ENCODE peak calls at places on chromosomes 5 and 9, in ten cellular contexts. One of them, this sample, is unnamed.

GRCh38 chr9:93684161-93684765 is 107.9 kb downstream of the PHF2 start:
- DNase-seq in MCF 10A: no peak
- DNase-seq in GM19239: no peak
- DNase-seq in foreskin fibroblast: no peak
- DNase-seq in stimulated activated CD4-positive, alpha-beta T cell treated with anti-CD3 and anti-CD28 coated beads, Interleukin-12 subunit alpha, Interleukin-12 subunit beta, amount 100 ng/mL, for 4 hours: no peak
- DNase-seq in NCI-H446: no peak
- DNase-seq in substantia nigra: no peak
- DNase-seq in GM12865: no peak
- DNase-seq in non-pigmented ciliary epithelial cell: no peak
- DNase-seq in NCI-H1092: no peak
- DNase-seq in this sample: no peak

GRCh38 chr5:172533399-172534228 is 79.3 kb upstream of the SH3PXD2B start:
- DNase-seq in MCF 10A: peak
- DNase-seq in GM19239: no peak
- DNase-seq in foreskin fibroblast: no peak
- DNase-seq in stimulated activated CD4-positive, alpha-beta T cell treated with anti-CD3 and anti-CD28 coated beads, Interleukin-12 subunit alpha, Interleukin-12 subunit beta, amount 100 ng/mL, for 4 hours: no peak
- DNase-seq in NCI-H446: no peak
- DNase-seq in substantia nigra: no peak
- DNase-seq in GM12865: peak
- DNase-seq in non-pigmented ciliary epithelial cell: no peak
- DNase-seq in NCI-H1092: no peak
- DNase-seq in this sample: peak

GRCh38 chr9:2132484-2133082 is 117.4 kb downstream of the SMARCA2 start:
- DNase-seq in MCF 10A: peak
- DNase-seq in GM19239: peak
- DNase-seq in foreskin fibroblast: peak
- DNase-seq in stimulated activated CD4-positive, alpha-beta T cell treated with anti-CD3 and anti-CD28 coated beads, Interleukin-12 subunit alpha, Interleukin-12 subunit beta, amount 100 ng/mL, for 4 hours: no peak
- DNase-seq in NCI-H446: peak
- DNase-seq in substantia nigra: no peak
- DNase-seq in GM12865: no peak
- DNase-seq in non-pigmented ciliary epithelial cell: no peak
- DNase-seq in NCI-H1092: no peak
- DNase-seq in this sample: peak

GRCh38 chr9:4923580-4924544 is 61.2 kb upstream of the JAK2 start:
- DNase-seq in MCF 10A: peak
- DNase-seq in GM19239: peak
- DNase-seq in foreskin fibroblast: no peak
- DNase-seq in stimulated activated CD4-positive, alpha-beta T cell treated with anti-CD3 and anti-CD28 coated beads, Interleukin-12 subunit alpha, Interleukin-12 subunit beta, amount 100 ng/mL, for 4 hours: no peak
- DNase-seq in NCI-H446: no peak
- DNase-seq in substantia nigra: no peak
- DNase-seq in GM12865: peak
- DNase-seq in non-pigmented ciliary epithelial cell: no peak
- DNase-seq in NCI-H1092: no peak
- DNase-seq in this sample: peak

GRCh38 chr5:158736134-158736533 is 363.6 kb downstream of the EBF1 start:
- DNase-seq in MCF 10A: no peak
- DNase-seq in GM19239: no peak
- DNase-seq in foreskin fibroblast: no peak
- DNase-seq in stimulated activated CD4-positive, alpha-beta T cell treated with anti-CD3 and anti-CD28 coated beads, Interleukin-12 subunit alpha, Interleukin-12 subunit beta, amount 100 ng/mL, for 4 hours: no peak
- DNase-seq in NCI-H446: no peak
- DNase-seq in substantia nigra: no peak
- DNase-seq in GM12865: no peak
- DNase-seq in non-pigmented ciliary epithelial cell: no peak
- DNase-seq in NCI-H1092: no peak
- DNase-seq in this sample: no peak

GRCh38 chr5:7017004-7017770 is 304.0 kb downstream of the TENT4A start:
- DNase-seq in MCF 10A: no peak
- DNase-seq in GM19239: no peak
- DNase-seq in foreskin fibroblast: no peak
- DNase-seq in stimulated activated CD4-positive, alpha-beta T cell treated with anti-CD3 and anti-CD28 coated beads, Interleukin-12 subunit alpha, Interleukin-12 subunit beta, amount 100 ng/mL, for 4 hours: no peak
- DNase-seq in NCI-H446: peak
- DNase-seq in substantia nigra: no peak
- DNase-seq in GM12865: no peak
- DNase-seq in non-pigmented ciliary epithelial cell: no peak
- DNase-seq in NCI-H1092: no peak
- DNase-seq in this sample: no peak

GRCh38 chr9:131854334-131854733 is 114.5 kb upstream of the RAPGEF1 start:
- DNase-seq in MCF 10A: no peak
- DNase-seq in GM19239: no peak
- DNase-seq in foreskin fibroblast: no peak
- DNase-seq in stimulated activated CD4-positive, alpha-beta T cell treated with anti-CD3 and anti-CD28 coated beads, Interleukin-12 subunit alpha, Interleukin-12 subunit beta, amount 100 ng/mL, for 4 hours: no peak
- DNase-seq in NCI-H446: no peak
- DNase-seq in substantia nigra: no peak
- DNase-seq in GM12865: no peak
- DNase-seq in non-pigmented ciliary epithelial cell: no peak
- DNase-seq in NCI-H1092: no peak
- DNase-seq in this sample: no peak

GRCh38 chr5:33854733-33855151 is 37.0 kb downstream of the ADAMTS12 start:
- DNase-seq in MCF 10A: no peak
- DNase-seq in GM19239: no peak
- DNase-seq in foreskin fibroblast: peak
- DNase-seq in stimulated activated CD4-positive, alpha-beta T cell treated with anti-CD3 and anti-CD28 coated beads, Interleukin-12 subunit alpha, Interleukin-12 subunit beta, amount 100 ng/mL, for 4 hours: no peak
- DNase-seq in NCI-H446: no peak
- DNase-seq in substantia nigra: no peak
- DNase-seq in GM12865: no peak
- DNase-seq in non-pigmented ciliary epithelial cell: peak
- DNase-seq in NCI-H1092: no peak
- DNase-seq in this sample: no peak

GRCh38 chr9:36980148-36980974 is 53.7 kb downstream of the PAX5 start:
- DNase-seq in MCF 10A: peak
- DNase-seq in GM19239: no peak
- DNase-seq in foreskin fibroblast: no peak
- DNase-seq in stimulated activated CD4-positive, alpha-beta T cell treated with anti-CD3 and anti-CD28 coated beads, Interleukin-12 subunit alpha, Interleukin-12 subunit beta, amount 100 ng/mL, for 4 hours: no peak
- DNase-seq in NCI-H446: peak
- DNase-seq in substantia nigra: no peak
- DNase-seq in GM12865: peak
- DNase-seq in non-pigmented ciliary epithelial cell: no peak
- DNase-seq in NCI-H1092: peak
- DNase-seq in this sample: no peak

GRCh38 chr5:4022991-4023390 is 427.4 kb downstream of the IRX1 start:
- DNase-seq in MCF 10A: no peak
- DNase-seq in GM19239: no peak
- DNase-seq in foreskin fibroblast: no peak
- DNase-seq in stimulated activated CD4-positive, alpha-beta T cell treated with anti-CD3 and anti-CD28 coated beads, Interleukin-12 subunit alpha, Interleukin-12 subunit beta, amount 100 ng/mL, for 4 hours: no peak
- DNase-seq in NCI-H446: no peak
- DNase-seq in substantia nigra: no peak
- DNase-seq in GM12865: no peak
- DNase-seq in non-pigmented ciliary epithelial cell: no peak
- DNase-seq in NCI-H1092: no peak
- DNase-seq in this sample: no peak

GRCh38 chr5:57246426-57246825 is 72.6 kb downstream of the GPBP1 start:
- DNase-seq in MCF 10A: no peak
- DNase-seq in GM19239: no peak
- DNase-seq in foreskin fibroblast: no peak
- DNase-seq in stimulated activated CD4-positive, alpha-beta T cell treated with anti-CD3 and anti-CD28 coated beads, Interleukin-12 subunit alpha, Interleukin-12 subunit beta, amount 100 ng/mL, for 4 hours: no peak
- DNase-seq in NCI-H446: no peak
- DNase-seq in substantia nigra: no peak
- DNase-seq in GM12865: no peak
- DNase-seq in non-pigmented ciliary epithelial cell: no peak
- DNase-seq in NCI-H1092: no peak
- DNase-seq in this sample: no peak

GRCh38 chr5:108003178-108003577 is 332.4 kb upstream of the EFNA5 start:
- DNase-seq in MCF 10A: peak
- DNase-seq in GM19239: no peak
- DNase-seq in foreskin fibroblast: peak
- DNase-seq in stimulated activated CD4-positive, alpha-beta T cell treated with anti-CD3 and anti-CD28 coated beads, Interleukin-12 subunit alpha, Interleukin-12 subunit beta, amount 100 ng/mL, for 4 hours: no peak
- DNase-seq in NCI-H446: no peak
- DNase-seq in substantia nigra: no peak
- DNase-seq in GM12865: peak
- DNase-seq in non-pigmented ciliary epithelial cell: peak
- DNase-seq in NCI-H1092: no peak
- DNase-seq in this sample: peak

GRCh38 chr5:160370713-160371034 is 248 bp upstream of the C1QTNF2 start:
- DNase-seq in MCF 10A: no peak
- DNase-seq in GM19239: no peak
- DNase-seq in foreskin fibroblast: no peak
- DNase-seq in stimulated activated CD4-positive, alpha-beta T cell treated with anti-CD3 and anti-CD28 coated beads, Interleukin-12 subunit alpha, Interleukin-12 subunit beta, amount 100 ng/mL, for 4 hours: no peak
- DNase-seq in NCI-H446: no peak
- DNase-seq in substantia nigra: no peak
- DNase-seq in GM12865: no peak
- DNase-seq in non-pigmented ciliary epithelial cell: no peak
- DNase-seq in NCI-H1092: no peak
- DNase-seq in this sample: no peak

GRCh38 chr5:112636288-112636731 is 101.4 kb upstream of the APC start:
- DNase-seq in MCF 10A: no peak
- DNase-seq in GM19239: no peak
- DNase-seq in foreskin fibroblast: no peak
- DNase-seq in stimulated activated CD4-positive, alpha-beta T cell treated with anti-CD3 and anti-CD28 coated beads, Interleukin-12 subunit alpha, Interleukin-12 subunit beta, amount 100 ng/mL, for 4 hours: no peak
- DNase-seq in NCI-H446: no peak
- DNase-seq in substantia nigra: no peak
- DNase-seq in GM12865: no peak
- DNase-seq in non-pigmented ciliary epithelial cell: no peak
- DNase-seq in NCI-H1092: no peak
- DNase-seq in this sample: no peak

GRCh38 chr5:8907168-8907868 is 638.6 kb downstream of the SEMA5A start:
- DNase-seq in MCF 10A: peak
- DNase-seq in GM19239: no peak
- DNase-seq in foreskin fibroblast: peak
- DNase-seq in stimulated activated CD4-positive, alpha-beta T cell treated with anti-CD3 and anti-CD28 coated beads, Interleukin-12 subunit alpha, Interleukin-12 subunit beta, amount 100 ng/mL, for 4 hours: no peak
- DNase-seq in NCI-H446: no peak
- DNase-seq in substantia nigra: no peak
- DNase-seq in GM12865: no peak
- DNase-seq in non-pigmented ciliary epithelial cell: peak
- DNase-seq in NCI-H1092: no peak
- DNase-seq in this sample: no peak

GRCh38 chr9:87322840-87323635 is 174.6 kb upstream of the DAPK1 start:
- DNase-seq in MCF 10A: peak
- DNase-seq in GM19239: no peak
- DNase-seq in foreskin fibroblast: peak
- DNase-seq in stimulated activated CD4-positive, alpha-beta T cell treated with anti-CD3 and anti-CD28 coated beads, Interleukin-12 subunit alpha, Interleukin-12 subunit beta, amount 100 ng/mL, for 4 hours: no peak
- DNase-seq in NCI-H446: no peak
- DNase-seq in substantia nigra: no peak
- DNase-seq in GM12865: no peak
- DNase-seq in non-pigmented ciliary epithelial cell: no peak
- DNase-seq in NCI-H1092: no peak
- DNase-seq in this sample: no peak

GRCh38 chr9:87529666-87530065 is 32.0 kb downstream of the DAPK1 start:
- DNase-seq in MCF 10A: no peak
- DNase-seq in GM19239: no peak
- DNase-seq in foreskin fibroblast: no peak
- DNase-seq in stimulated activated CD4-positive, alpha-beta T cell treated with anti-CD3 and anti-CD28 coated beads, Interleukin-12 subunit alpha, Interleukin-12 subunit beta, amount 100 ng/mL, for 4 hours: no peak
- DNase-seq in NCI-H446: no peak
- DNase-seq in substantia nigra: no peak
- DNase-seq in GM12865: no peak
- DNase-seq in non-pigmented ciliary epithelial cell: no peak
- DNase-seq in NCI-H1092: no peak
- DNase-seq in this sample: peak

GRCh38 chr5:147751156-147751830 is 31.2 kb downstream of the JAKMIP2 start:
- DNase-seq in MCF 10A: no peak
- DNase-seq in GM19239: no peak
- DNase-seq in foreskin fibroblast: no peak
- DNase-seq in stimulated activated CD4-positive, alpha-beta T cell treated with anti-CD3 and anti-CD28 coated beads, Interleukin-12 subunit alpha, Interleukin-12 subunit beta, amount 100 ng/mL, for 4 hours: no peak
- DNase-seq in NCI-H446: no peak
- DNase-seq in substantia nigra: peak
- DNase-seq in GM12865: no peak
- DNase-seq in non-pigmented ciliary epithelial cell: no peak
- DNase-seq in NCI-H1092: no peak
- DNase-seq in this sample: no peak

GRCh38 chr9:18791074-18791473 is 241.9 kb downstream of the SAXO1 start:
- DNase-seq in MCF 10A: peak
- DNase-seq in GM19239: no peak
- DNase-seq in foreskin fibroblast: no peak
- DNase-seq in stimulated activated CD4-positive, alpha-beta T cell treated with anti-CD3 and anti-CD28 coated beads, Interleukin-12 subunit alpha, Interleukin-12 subunit beta, amount 100 ng/mL, for 4 hours: no peak
- DNase-seq in NCI-H446: no peak
- DNase-seq in substantia nigra: no peak
- DNase-seq in GM12865: peak
- DNase-seq in non-pigmented ciliary epithelial cell: no peak
- DNase-seq in NCI-H1092: no peak
- DNase-seq in this sample: peak

GRCh38 chr9:14424323-14424722 is 110.4 kb upstream of the NFIB start:
- DNase-seq in MCF 10A: no peak
- DNase-seq in GM19239: no peak
- DNase-seq in foreskin fibroblast: no peak
- DNase-seq in stimulated activated CD4-positive, alpha-beta T cell treated with anti-CD3 and anti-CD28 coated beads, Interleukin-12 subunit alpha, Interleukin-12 subunit beta, amount 100 ng/mL, for 4 hours: no peak
- DNase-seq in NCI-H446: no peak
- DNase-seq in substantia nigra: no peak
- DNase-seq in GM12865: no peak
- DNase-seq in non-pigmented ciliary epithelial cell: no peak
- DNase-seq in NCI-H1092: no peak
- DNase-seq in this sample: no peak

GRCh38 chr9:123448247-123448646 is 92.2 kb downstream of the CRB2 start:
- DNase-seq in MCF 10A: no peak
- DNase-seq in GM19239: no peak
- DNase-seq in foreskin fibroblast: no peak
- DNase-seq in stimulated activated CD4-positive, alpha-beta T cell treated with anti-CD3 and anti-CD28 coated beads, Interleukin-12 subunit alpha, Interleukin-12 subunit beta, amount 100 ng/mL, for 4 hours: no peak
- DNase-seq in NCI-H446: no peak
- DNase-seq in substantia nigra: no peak
- DNase-seq in GM12865: no peak
- DNase-seq in non-pigmented ciliary epithelial cell: no peak
- DNase-seq in NCI-H1092: no peak
- DNase-seq in this sample: no peak

GRCh38 chr5:88281322-88281721 is 12.7 kb upstream of the TMEM161B start:
- DNase-seq in MCF 10A: no peak
- DNase-seq in GM19239: no peak
- DNase-seq in foreskin fibroblast: no peak
- DNase-seq in stimulated activated CD4-positive, alpha-beta T cell treated with anti-CD3 and anti-CD28 coated beads, Interleukin-12 subunit alpha, Interleukin-12 subunit beta, amount 100 ng/mL, for 4 hours: no peak
- DNase-seq in NCI-H446: no peak
- DNase-seq in substantia nigra: no peak
- DNase-seq in GM12865: no peak
- DNase-seq in non-pigmented ciliary epithelial cell: no peak
- DNase-seq in NCI-H1092: no peak
- DNase-seq in this sample: no peak

GRCh38 chr9:133768859-133769510 is 30.8 kb upstream of the SARDH start:
- DNase-seq in MCF 10A: no peak
- DNase-seq in GM19239: no peak
- DNase-seq in foreskin fibroblast: no peak
- DNase-seq in stimulated activated CD4-positive, alpha-beta T cell treated with anti-CD3 and anti-CD28 coated beads, Interleukin-12 subunit alpha, Interleukin-12 subunit beta, amount 100 ng/mL, for 4 hours: no peak
- DNase-seq in NCI-H446: no peak
- DNase-seq in substantia nigra: no peak
- DNase-seq in GM12865: no peak
- DNase-seq in non-pigmented ciliary epithelial cell: no peak
- DNase-seq in NCI-H1092: no peak
- DNase-seq in this sample: peak

GRCh38 chr9:33107762-33108161 is 31.3 kb upstream of the SMU1 start:
- DNase-seq in MCF 10A: no peak
- DNase-seq in GM19239: no peak
- DNase-seq in foreskin fibroblast: no peak
- DNase-seq in stimulated activated CD4-positive, alpha-beta T cell treated with anti-CD3 and anti-CD28 coated beads, Interleukin-12 subunit alpha, Interleukin-12 subunit beta, amount 100 ng/mL, for 4 hours: no peak
- DNase-seq in NCI-H446: no peak
- DNase-seq in substantia nigra: no peak
- DNase-seq in GM12865: no peak
- DNase-seq in non-pigmented ciliary epithelial cell: no peak
- DNase-seq in NCI-H1092: no peak
- DNase-seq in this sample: no peak

GRCh38 chr5:120582635-120583034 is 118.5 kb downstream of the PRR16 start:
- DNase-seq in MCF 10A: no peak
- DNase-seq in GM19239: no peak
- DNase-seq in foreskin fibroblast: no peak
- DNase-seq in stimulated activated CD4-positive, alpha-beta T cell treated with anti-CD3 and anti-CD28 coated beads, Interleukin-12 subunit alpha, Interleukin-12 subunit beta, amount 100 ng/mL, for 4 hours: no peak
- DNase-seq in NCI-H446: no peak
- DNase-seq in substantia nigra: no peak
- DNase-seq in GM12865: no peak
- DNase-seq in non-pigmented ciliary epithelial cell: no peak
- DNase-seq in NCI-H1092: no peak
- DNase-seq in this sample: no peak

GRCh38 chr9:134626576-134627416 is 14.8 kb upstream of the COL5A1 start:
- DNase-seq in MCF 10A: peak
- DNase-seq in GM19239: no peak
- DNase-seq in foreskin fibroblast: peak
- DNase-seq in stimulated activated CD4-positive, alpha-beta T cell treated with anti-CD3 and anti-CD28 coated beads, Interleukin-12 subunit alpha, Interleukin-12 subunit beta, amount 100 ng/mL, for 4 hours: no peak
- DNase-seq in NCI-H446: no peak
- DNase-seq in substantia nigra: no peak
- DNase-seq in GM12865: no peak
- DNase-seq in non-pigmented ciliary epithelial cell: no peak
- DNase-seq in NCI-H1092: no peak
- DNase-seq in this sample: no peak

GRCh38 chr5:65248896-65249295 is 232.8 kb downstream of the ADAMTS6 start:
- DNase-seq in MCF 10A: no peak
- DNase-seq in GM19239: no peak
- DNase-seq in foreskin fibroblast: no peak
- DNase-seq in stimulated activated CD4-positive, alpha-beta T cell treated with anti-CD3 and anti-CD28 coated beads, Interleukin-12 subunit alpha, Interleukin-12 subunit beta, amount 100 ng/mL, for 4 hours: no peak
- DNase-seq in NCI-H446: no peak
- DNase-seq in substantia nigra: no peak
- DNase-seq in GM12865: no peak
- DNase-seq in non-pigmented ciliary epithelial cell: no peak
- DNase-seq in NCI-H1092: no peak
- DNase-seq in this sample: no peak

GRCh38 chr9:87199819-87200218 is 252.5 kb upstream of the GAS1 start:
- DNase-seq in MCF 10A: no peak
- DNase-seq in GM19239: no peak
- DNase-seq in foreskin fibroblast: no peak
- DNase-seq in stimulated activated CD4-positive, alpha-beta T cell treated with anti-CD3 and anti-CD28 coated beads, Interleukin-12 subunit alpha, Interleukin-12 subunit beta, amount 100 ng/mL, for 4 hours: no peak
- DNase-seq in NCI-H446: no peak
- DNase-seq in substantia nigra: no peak
- DNase-seq in GM12865: no peak
- DNase-seq in non-pigmented ciliary epithelial cell: no peak
- DNase-seq in NCI-H1092: no peak
- DNase-seq in this sample: no peak

This sample was measured in DMS53.